ENCODE peak calls at places on chromosome 10, in four cellular contexts. One of them, this sample, is unnamed.
A peak's percentile ranks its signal among the peaks of the same experiment; 100 is the strongest.

GRCh38 chr10:132419631-132420468 is 22.9 kb downstream of the PWWP2B start:
- DNase-seq in progenitor cell of endocrine pancreas: no peak
- DNase-seq in HepG2: no peak
- DNase-seq in GM12864: no peak
- DNase-seq in this sample: no peak

GRCh38 chr10:90652519-90652918 is 205.3 kb downstream of the HTR7 start:
- DNase-seq in progenitor cell of endocrine pancreas: no peak
- DNase-seq in HepG2: no peak
- DNase-seq in GM12864: no peak
- DNase-seq in this sample: no peak

GRCh38 chr10:85608706-85609105 is 757.9 kb downstream of the GRID1 start:
- DNase-seq in progenitor cell of endocrine pancreas: no peak
- DNase-seq in HepG2: no peak
- DNase-seq in GM12864: no peak
- DNase-seq in this sample: no peak

GRCh38 chr10:49595713-49596492 is 14.2 kb upstream of the SLC18A3 start:
- DNase-seq in progenitor cell of endocrine pancreas: no peak
- DNase-seq in HepG2: no peak
- DNase-seq in GM12864: no peak
- DNase-seq in this sample: no peak

GRCh38 chr10:21496285-21497176 is 29.0 kb downstream of the SKIDA1 start:
- DNase-seq in progenitor cell of endocrine pancreas: peak; percentile 49
- DNase-seq in HepG2: peak; percentile 54
- DNase-seq in GM12864: no peak
- DNase-seq in this sample: peak; percentile 44

GRCh38 chr10:132043861-132044695 is 21.7 kb upstream of the JAKMIP3 start:
- DNase-seq in progenitor cell of endocrine pancreas: no peak
- DNase-seq in HepG2: no peak
- DNase-seq in GM12864: no peak
- DNase-seq in this sample: no peak

GRCh38 chr10:51321968-51322367 is 247.7 kb downstream of the PRKG1 start:
- DNase-seq in progenitor cell of endocrine pancreas: no peak
- DNase-seq in HepG2: no peak
- DNase-seq in GM12864: no peak
- DNase-seq in this sample: no peak

GRCh38 chr10:133039823-133040704 is 47.7 kb upstream of the ADGRA1 start:
- DNase-seq in progenitor cell of endocrine pancreas: no peak
- DNase-seq in HepG2: no peak
- DNase-seq in GM12864: no peak
- DNase-seq in this sample: no peak

GRCh38 chr10:6640433-6641040 is 60.5 kb upstream of the PRKCQ start:
- DNase-seq in progenitor cell of endocrine pancreas: no peak
- DNase-seq in HepG2: no peak
- DNase-seq in GM12864: no peak
- DNase-seq in this sample: no peak

GRCh38 chr10:13053794-13054462 is 46.0 kb upstream of the OPTN start:
- DNase-seq in progenitor cell of endocrine pancreas: no peak
- DNase-seq in HepG2: no peak
- DNase-seq in GM12864: no peak
- DNase-seq in this sample: no peak

GRCh38 chr10:121042342-121042741 is 191.2 kb downstream of the WDR11 start:
- DNase-seq in progenitor cell of endocrine pancreas: no peak
- DNase-seq in HepG2: no peak
- DNase-seq in GM12864: no peak
- DNase-seq in this sample: no peak

GRCh38 chr10:37263304-37263703 is 137.9 kb downstream of the ANKRD30A start:
- DNase-seq in progenitor cell of endocrine pancreas: no peak
- DNase-seq in HepG2: peak; percentile 2
- DNase-seq in GM12864: no peak
- DNase-seq in this sample: no peak

GRCh38 chr10:80718024-80718423 is 180.3 kb downstream of the SH2D4B start:
- DNase-seq in progenitor cell of endocrine pancreas: no peak
- DNase-seq in HepG2: no peak
- DNase-seq in GM12864: no peak
- DNase-seq in this sample: no peak

GRCh38 chr10:68212721-68213352 is 19.1 kb downstream of the ATOH7 start:
- DNase-seq in progenitor cell of endocrine pancreas: no peak
- DNase-seq in HepG2: peak; percentile 15
- DNase-seq in GM12864: no peak
- DNase-seq in this sample: no peak

GRCh38 chr10:96651998-96652431 is 65.2 kb upstream of the TM9SF3 start:
- DNase-seq in progenitor cell of endocrine pancreas: no peak
- DNase-seq in HepG2: no peak
- DNase-seq in GM12864: no peak
- DNase-seq in this sample: peak; percentile 58

GRCh38 chr10:121293121-121293520 is 305.1 kb downstream of the FGFR2 start:
- DNase-seq in progenitor cell of endocrine pancreas: no peak
- DNase-seq in HepG2: no peak
- DNase-seq in GM12864: no peak
- DNase-seq in this sample: no peak

GRCh38 chr10:84429926-84430520 is 101.6 kb downstream of the CCSER2 start:
- DNase-seq in progenitor cell of endocrine pancreas: peak; percentile 22
- DNase-seq in HepG2: peak; percentile 69
- DNase-seq in GM12864: peak; percentile 59
- DNase-seq in this sample: peak; percentile 50

GRCh38 chr10:61627266-61627665 is 35.5 kb upstream of the CABCOCO1 start:
- DNase-seq in progenitor cell of endocrine pancreas: no peak
- DNase-seq in HepG2: no peak
- DNase-seq in GM12864: no peak
- DNase-seq in this sample: no peak

GRCh38 chr10:52064084-52064845 is 249.8 kb upstream of the DKK1 start:
- DNase-seq in progenitor cell of endocrine pancreas: no peak
- DNase-seq in HepG2: no peak
- DNase-seq in GM12864: no peak
- DNase-seq in this sample: no peak

GRCh38 chr10:103452714-103453230 is 602 bp upstream of the CALHM2 start:
- DNase-seq in progenitor cell of endocrine pancreas: no peak
- DNase-seq in HepG2: no peak
- DNase-seq in GM12864: no peak
- DNase-seq in this sample: no peak

GRCh38 chr10:132265878-132266496 is 41.8 kb downstream of the STK32C start:
- DNase-seq in progenitor cell of endocrine pancreas: no peak
- DNase-seq in HepG2: no peak
- DNase-seq in GM12864: no peak
- DNase-seq in this sample: no peak

GRCh38 chr10:131167036-131167860 is 144.3 kb downstream of the TCERG1L start:
- DNase-seq in progenitor cell of endocrine pancreas: no peak
- DNase-seq in HepG2: no peak
- DNase-seq in GM12864: no peak
- DNase-seq in this sample: no peak

GRCh38 chr10:85614981-85615380 is 751.6 kb downstream of the GRID1 start:
- DNase-seq in progenitor cell of endocrine pancreas: no peak
- DNase-seq in HepG2: no peak
- DNase-seq in GM12864: no peak
- DNase-seq in this sample: no peak

GRCh38 chr10:112503643-112504042 is 56.6 kb downstream of the VTI1A start:
- DNase-seq in progenitor cell of endocrine pancreas: no peak
- DNase-seq in HepG2: no peak
- DNase-seq in GM12864: no peak
- DNase-seq in this sample: no peak

GRCh38 chr10:23217471-23217870 is 25.4 kb downstream of the PTF1A start:
- DNase-seq in progenitor cell of endocrine pancreas: no peak
- DNase-seq in HepG2: no peak
- DNase-seq in GM12864: no peak
- DNase-seq in this sample: no peak

GRCh38 chr10:24884316-24884715 is 68.1 kb downstream of the PRTFDC1 start:
- DNase-seq in progenitor cell of endocrine pancreas: no peak
- DNase-seq in HepG2: no peak
- DNase-seq in GM12864: no peak
- DNase-seq in this sample: no peak

GRCh38 chr10:75716506-75716905 is 285.1 kb downstream of the LRMDA start:
- DNase-seq in progenitor cell of endocrine pancreas: no peak
- DNase-seq in HepG2: no peak
- DNase-seq in GM12864: no peak
- DNase-seq in this sample: no peak

GRCh38 chr10:72027498-72027897 is 60.9 kb downstream of the SPOCK2 start:
- DNase-seq in progenitor cell of endocrine pancreas: no peak
- DNase-seq in HepG2: no peak
- DNase-seq in GM12864: no peak
- DNase-seq in this sample: no peak

GRCh38 chr10:121591186-121591585 is 7.1 kb downstream of the FGFR2 start:
- DNase-seq in progenitor cell of endocrine pancreas: no peak
- DNase-seq in HepG2: no peak
- DNase-seq in GM12864: no peak
- DNase-seq in this sample: no peak

GRCh38 chr10:92894081-92894480 is 45.8 kb downstream of the EXOC6 start:
- DNase-seq in progenitor cell of endocrine pancreas: no peak
- DNase-seq in HepG2: no peak
- DNase-seq in GM12864: no peak
- DNase-seq in this sample: no peak

GRCh38 chr10:92897916-92898315 is 49.6 kb downstream of the EXOC6 start:
- DNase-seq in progenitor cell of endocrine pancreas: no peak
- DNase-seq in HepG2: no peak
- DNase-seq in GM12864: no peak
- DNase-seq in this sample: no peak

GRCh38 chr10:92891885-92892705 is 43.8 kb downstream of the EXOC6 start:
- DNase-seq in progenitor cell of endocrine pancreas: no peak
- DNase-seq in HepG2: peak; percentile 96
- DNase-seq in GM12864: no peak
- DNase-seq in this sample: no peak

GRCh38 chr10:92892706-92893054 is 44.4 kb downstream of the EXOC6 start:
- DNase-seq in progenitor cell of endocrine pancreas: no peak
- DNase-seq in HepG2: no peak
- DNase-seq in GM12864: no peak
- DNase-seq in this sample: no peak
- TF ChIP-seq CTCF in progenitor cell of endocrine pancreas: no peak
- TF ChIP-seq CTCF in HepG2: no peak
- TF ChIP-seq CTCF in GM12864: no peak
- TF ChIP-seq CTCF in this sample: no peak

DNA sequence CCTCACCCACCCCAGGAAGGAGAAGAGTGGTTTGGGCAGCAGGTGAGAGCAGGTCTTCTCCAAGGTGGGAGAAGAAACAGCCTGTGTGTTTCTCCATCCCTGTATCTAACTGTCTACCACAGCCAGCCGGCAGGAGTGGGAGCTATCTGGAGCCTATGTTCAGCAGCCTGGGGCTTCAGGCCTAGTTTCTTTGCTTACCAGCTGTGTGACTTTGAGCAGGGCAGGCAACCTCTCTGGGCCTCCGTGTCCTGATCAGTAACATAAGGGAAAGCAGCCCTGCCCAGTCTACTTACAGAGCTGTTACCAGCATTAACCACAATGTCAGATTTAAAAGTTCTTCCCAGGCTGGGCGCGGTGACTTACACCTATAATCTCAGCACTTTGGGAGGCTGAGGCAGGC is 450.7 kb upstream of the ZMIZ1 start:
- DNase-seq in progenitor cell of endocrine pancreas: no peak
- DNase-seq in HepG2: no peak
- DNase-seq in GM12864: no peak
- DNase-seq in this sample: no peak
- TF ChIP-seq CTCF in progenitor cell of endocrine pancreas: no peak
- TF ChIP-seq CTCF in HepG2: no peak
- TF ChIP-seq CTCF in GM12864: no peak
- TF ChIP-seq CTCF in this sample: no peak

DNA sequence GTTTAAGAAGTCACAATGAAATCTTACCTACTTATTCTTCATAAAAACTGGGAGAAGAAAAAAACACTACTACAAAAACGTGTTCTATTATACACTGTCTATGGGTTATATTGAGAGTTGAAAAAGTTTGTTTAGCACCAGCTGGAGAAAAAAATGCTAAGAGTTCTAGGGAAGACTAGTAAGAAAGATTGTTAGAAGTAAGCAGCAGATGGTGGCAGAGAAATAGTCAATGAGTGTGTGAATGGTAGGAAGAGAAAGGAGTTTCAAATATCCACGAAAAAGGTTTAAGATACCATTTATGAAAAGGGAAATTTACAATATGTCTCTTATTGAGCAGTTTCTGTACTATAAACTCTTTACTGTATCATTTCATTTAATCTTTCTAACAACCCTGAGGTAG is 124.7 kb downstream of the NRBF2 start:
- DNase-seq in progenitor cell of endocrine pancreas: no peak
- DNase-seq in HepG2: no peak
- DNase-seq in GM12864: no peak
- DNase-seq in this sample: no peak
- TF ChIP-seq CTCF in progenitor cell of endocrine pancreas: no peak
- TF ChIP-seq CTCF in HepG2: no peak
- TF ChIP-seq CTCF in GM12864: no peak
- TF ChIP-seq CTCF in this sample: no peak

DNA sequence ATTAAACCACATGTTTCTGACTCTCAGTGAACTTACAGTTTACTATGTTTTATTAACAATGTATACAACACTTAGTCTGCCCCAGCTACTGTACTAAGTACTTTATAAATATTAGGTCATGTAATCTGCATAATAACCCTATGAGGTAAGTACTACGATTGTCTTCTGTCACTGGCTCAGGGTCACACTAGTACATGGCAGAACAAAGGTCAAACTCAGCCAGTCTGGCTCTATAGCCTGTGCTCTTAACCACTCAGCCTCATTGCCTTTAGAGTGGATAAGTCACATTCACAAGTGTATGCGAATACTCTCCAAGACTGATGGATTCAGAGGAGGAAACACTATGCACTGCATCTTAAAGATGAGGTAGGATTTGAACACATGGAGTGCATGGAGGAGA is 252.3 kb downstream of the KCNMA1 start:
- DNase-seq in progenitor cell of endocrine pancreas: no peak
- DNase-seq in HepG2: no peak
- DNase-seq in GM12864: no peak
- DNase-seq in this sample: no peak
- TF ChIP-seq CTCF in progenitor cell of endocrine pancreas: no peak
- TF ChIP-seq CTCF in HepG2: no peak
- TF ChIP-seq CTCF in GM12864: no peak
- TF ChIP-seq CTCF in this sample: no peak

DNA sequence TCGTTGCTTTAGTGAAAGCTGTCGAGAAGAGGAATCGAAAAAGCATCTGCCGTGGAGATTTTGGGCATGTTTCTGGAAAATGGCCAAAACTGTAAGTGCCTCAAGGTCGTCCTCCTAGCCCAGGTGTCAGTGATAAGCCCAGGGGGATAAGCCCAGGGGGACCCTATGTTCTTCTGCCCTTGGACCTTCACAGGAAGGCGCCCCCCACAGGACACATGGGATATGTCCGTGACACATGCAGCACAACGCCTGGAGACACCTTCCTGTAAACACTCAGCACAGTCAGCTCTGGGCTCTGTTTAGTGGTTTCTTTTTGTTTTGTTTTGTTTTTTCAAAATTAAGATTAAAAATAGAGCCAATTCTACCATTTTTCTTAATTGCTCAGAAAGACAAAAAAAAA is 272.7 kb downstream of the KLF6 start:
- DNase-seq in progenitor cell of endocrine pancreas: no peak
- DNase-seq in HepG2: no peak
- DNase-seq in GM12864: no peak
- DNase-seq in this sample: no peak
- TF ChIP-seq CTCF in progenitor cell of endocrine pancreas: no peak
- TF ChIP-seq CTCF in HepG2: no peak
- TF ChIP-seq CTCF in GM12864: peak; percentile 9
- TF ChIP-seq CTCF in this sample: no peak

DNA sequence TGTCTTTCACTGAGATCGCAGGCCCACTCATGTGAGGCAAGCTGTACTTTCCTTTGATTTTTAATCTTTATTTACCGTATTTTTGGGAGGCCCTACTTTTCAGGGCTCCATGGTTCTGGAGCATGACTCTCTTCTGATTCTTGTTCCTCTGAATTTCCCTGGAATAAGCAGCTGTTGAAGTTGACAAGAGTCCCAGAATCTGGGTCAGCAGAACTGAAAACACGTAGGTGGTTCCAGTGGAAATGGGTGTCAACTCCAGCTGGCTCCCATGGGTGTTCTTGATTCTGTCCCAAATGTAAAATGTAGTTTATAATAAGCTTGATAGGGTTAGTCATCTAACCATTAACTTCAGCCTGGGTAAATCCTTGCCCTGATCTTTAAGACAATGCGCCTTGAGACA is 409.4 kb downstream of the GATA3 start:
- DNase-seq in progenitor cell of endocrine pancreas: no peak
- DNase-seq in HepG2: no peak
- DNase-seq in GM12864: no peak
- DNase-seq in this sample: no peak
- TF ChIP-seq CTCF in progenitor cell of endocrine pancreas: no peak
- TF ChIP-seq CTCF in HepG2: no peak
- TF ChIP-seq CTCF in GM12864: no peak
- TF ChIP-seq CTCF in this sample: no peak